ENCODE peak calls at places on chromosomes 2 and 18, in six cellular contexts. One of them, this sample, is unnamed.

GRCh38 chr2:34143149-34143548 is 544.0 kb upstream of the FAM98A start:
- DNase-seq in IMR-90: no peak
- DNase-seq in neuronal stem cell: no peak
- DNase-seq in H1: no peak
- DNase-seq in mesenchymal stem cell: no peak
- DNase-seq in mesendoderm: no peak
- DNase-seq in this sample: no peak

GRCh38 chr2:100106460-100106859 is 35.9 kb downstream of the AFF3 start:
- DNase-seq in IMR-90: peak; percentile 45
- DNase-seq in neuronal stem cell: no peak
- DNase-seq in H1: no peak
- DNase-seq in mesenchymal stem cell: peak; percentile 85
- DNase-seq in mesendoderm: peak; percentile 66
- DNase-seq in this sample: peak; percentile 37

GRCh38 chr18:3623769-3624545 is 174.0 kb downstream of the TGIF1 start:
- DNase-seq in IMR-90: peak; percentile 98
- DNase-seq in neuronal stem cell: peak; percentile 83
- DNase-seq in H1: no peak
- DNase-seq in mesenchymal stem cell: peak; percentile 98
- DNase-seq in mesendoderm: peak; percentile 98
- DNase-seq in this sample: peak; percentile 82

GRCh38 chr2:46970334-46971288 is 55.0 kb upstream of the MCFD2 start:
- DNase-seq in IMR-90: peak; percentile 53
- DNase-seq in neuronal stem cell: no peak
- DNase-seq in H1: no peak
- DNase-seq in mesenchymal stem cell: peak; percentile 32
- DNase-seq in mesendoderm: no peak
- DNase-seq in this sample: no peak

GRCh38 chr2:228681426-228681825 is 499.9 kb upstream of the SPHKAP start:
- DNase-seq in IMR-90: peak; percentile 49
- DNase-seq in neuronal stem cell: no peak
- DNase-seq in H1: no peak
- DNase-seq in mesenchymal stem cell: peak; percentile 62
- DNase-seq in mesendoderm: peak; percentile 68
- DNase-seq in this sample: peak; percentile 34

GRCh38 chr2:120763516-120763915 is 27.8 kb downstream of the GLI2 start:
- DNase-seq in IMR-90: no peak
- DNase-seq in neuronal stem cell: no peak
- DNase-seq in H1: no peak
- DNase-seq in mesenchymal stem cell: peak; percentile 37
- DNase-seq in mesendoderm: no peak
- DNase-seq in this sample: peak; percentile 27

GRCh38 chr18:12287684-12288405 is 20.2 kb upstream of the TUBB6 start:
- DNase-seq in IMR-90: peak; percentile 95
- DNase-seq in neuronal stem cell: no peak
- DNase-seq in H1: no peak
- DNase-seq in mesenchymal stem cell: peak; percentile 90
- DNase-seq in mesendoderm: peak; percentile 31
- DNase-seq in this sample: peak; percentile 60

GRCh38 chr2:67871696-67872320 is 191.0 kb downstream of the C1D start:
- DNase-seq in IMR-90: peak; percentile 61
- DNase-seq in neuronal stem cell: no peak
- DNase-seq in H1: no peak
- DNase-seq in mesenchymal stem cell: peak; percentile 86
- DNase-seq in mesendoderm: no peak
- DNase-seq in this sample: no peak

GRCh38 chr2:127697482-127698180 is 3.7 kb upstream of the SFT2D3 start:
- DNase-seq in IMR-90: no peak
- DNase-seq in neuronal stem cell: no peak
- DNase-seq in H1: no peak
- DNase-seq in mesenchymal stem cell: no peak
- DNase-seq in mesendoderm: no peak
- DNase-seq in this sample: no peak

GRCh38 chr2:10285191-10285577 is 17.5 kb upstream of the HPCAL1 start:
- DNase-seq in IMR-90: no peak
- DNase-seq in neuronal stem cell: no peak
- DNase-seq in H1: no peak
- DNase-seq in mesenchymal stem cell: no peak
- DNase-seq in mesendoderm: no peak
- DNase-seq in this sample: no peak

DNA sequence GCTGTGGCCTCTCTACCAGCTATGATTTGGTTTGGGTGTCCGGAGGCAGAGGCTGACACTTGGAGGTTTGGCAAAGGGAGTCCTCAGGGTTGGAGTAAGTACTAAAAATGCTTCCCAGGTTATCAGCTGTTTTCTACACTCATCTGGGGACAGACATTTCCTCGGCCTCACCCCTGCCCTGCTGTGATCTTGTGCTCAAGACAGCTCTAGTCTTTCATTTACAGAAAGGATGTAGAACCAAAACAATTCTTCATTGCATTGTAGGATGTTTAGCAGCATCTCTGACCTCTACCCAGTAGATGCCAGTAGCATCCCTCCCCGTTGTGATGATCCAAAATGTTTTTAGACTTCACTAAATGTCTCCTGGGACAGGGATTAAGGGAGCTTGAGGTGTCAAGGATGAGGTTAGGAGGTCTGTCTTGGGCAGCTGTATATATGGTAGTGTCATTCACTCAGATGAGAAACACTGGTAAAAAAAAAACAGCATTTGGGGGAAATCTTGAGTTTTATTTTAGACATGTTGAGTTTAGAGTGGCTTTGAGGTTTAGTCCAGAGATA is 26.6 kb downstream of the CD28 start:
- DNase-seq in IMR-90: no peak
- DNase-seq in neuronal stem cell: no peak
- DNase-seq in H1: no peak
- DNase-seq in mesenchymal stem cell: no peak
- DNase-seq in mesendoderm: no peak
- DNase-seq in this sample: no peak
- H2BK15ac ChIP-seq in IMR-90: no peak overlapping the region
- H2BK15ac ChIP-seq in neuronal stem cell: no peak overlapping the region
- H2BK15ac ChIP-seq in H1: no peak overlapping the region
- H2BK15ac ChIP-seq in mesenchymal stem cell: no peak overlapping the region
- H2BK15ac ChIP-seq in mesendoderm: no peak overlapping the region
- H2BK15ac ChIP-seq in this sample: no peak overlapping the region

GRCh38 chr18:23228102-23229051 is 93.1 kb downstream of the CABLES1 start:
- DNase-seq in IMR-90: peak; percentile 75
- DNase-seq in neuronal stem cell: no peak
- DNase-seq in H1: no peak
- DNase-seq in mesenchymal stem cell: peak; percentile 55
- DNase-seq in mesendoderm: peak; percentile 21
- DNase-seq in this sample: no peak

GRCh38 chr18:23226930-23227728 is 91.8 kb downstream of the CABLES1 start:
- DNase-seq in IMR-90: peak; percentile 94
- DNase-seq in neuronal stem cell: no peak
- DNase-seq in H1: no peak
- DNase-seq in mesenchymal stem cell: peak; percentile 96
- DNase-seq in mesendoderm: no peak
- DNase-seq in this sample: no peak

GRCh38 chr18:23225518-23225917 is 90.2 kb downstream of the CABLES1 start:
- DNase-seq in IMR-90: peak; percentile 97
- DNase-seq in neuronal stem cell: no peak
- DNase-seq in H1: no peak
- DNase-seq in mesenchymal stem cell: peak; percentile 97
- DNase-seq in mesendoderm: no peak
- DNase-seq in this sample: no peak

GRCh38 chr18:23227729-23228075 is 92.4 kb downstream of the CABLES1 start:
- DNase-seq in IMR-90: no peak
- DNase-seq in neuronal stem cell: no peak
- DNase-seq in H1: no peak
- DNase-seq in mesenchymal stem cell: no peak
- DNase-seq in mesendoderm: no peak
- DNase-seq in this sample: no peak

GRCh38 chr18:23226386-23226785 is 91.1 kb downstream of the CABLES1 start:
- DNase-seq in IMR-90: peak; percentile 61
- DNase-seq in neuronal stem cell: no peak
- DNase-seq in H1: no peak
- DNase-seq in mesenchymal stem cell: peak; percentile 57
- DNase-seq in mesendoderm: no peak
- DNase-seq in this sample: no peak
- H2BK15ac ChIP-seq in IMR-90: peak overlapping the region; percentile 21
- H2BK15ac ChIP-seq in neuronal stem cell: no peak overlapping the region
- H2BK15ac ChIP-seq in H1: no peak overlapping the region
- H2BK15ac ChIP-seq in mesenchymal stem cell: no peak overlapping the region
- H2BK15ac ChIP-seq in mesendoderm: no peak overlapping the region
- H2BK15ac ChIP-seq in this sample: no peak overlapping the region

DNA sequence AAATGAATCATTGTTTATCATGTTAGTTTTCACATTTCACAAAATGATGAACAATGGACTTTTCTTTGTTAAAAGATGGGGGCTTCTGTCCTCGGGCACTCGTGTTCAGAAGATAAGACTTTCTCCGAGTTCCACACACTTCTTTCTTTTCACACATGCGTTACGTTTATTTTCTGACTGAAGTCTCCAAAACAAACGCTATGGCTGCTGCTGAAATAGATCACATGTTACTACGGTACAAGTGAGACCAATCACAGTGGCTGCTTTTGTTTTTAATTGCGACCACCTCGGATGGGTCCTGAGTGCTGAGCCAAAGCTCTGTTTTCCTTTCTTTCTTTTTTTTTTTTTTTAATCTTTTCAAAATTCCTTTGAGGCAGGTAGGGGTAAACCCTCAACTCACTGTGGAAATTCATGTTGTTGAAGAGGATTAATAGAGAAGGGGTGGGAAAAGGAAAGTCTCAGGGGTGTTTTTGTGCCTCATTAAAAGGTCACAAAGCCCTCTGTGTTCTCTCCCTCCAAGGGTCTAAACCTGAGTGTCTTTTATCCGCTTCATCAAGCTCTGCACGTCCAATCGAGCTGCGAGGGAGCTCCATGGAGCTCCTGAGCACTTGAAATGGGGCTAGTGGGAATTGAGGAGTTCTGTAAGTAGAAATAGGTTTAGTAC is 48.2 kb downstream of the ARL4C start:
- DNase-seq in IMR-90: no peak
- DNase-seq in neuronal stem cell: peak; percentile 92
- DNase-seq in H1: no peak
- DNase-seq in mesenchymal stem cell: peak; percentile 26
- DNase-seq in mesendoderm: no peak
- DNase-seq in this sample: no peak
- H2BK15ac ChIP-seq in IMR-90: peak overlapping the region; percentile 23
- H2BK15ac ChIP-seq in neuronal stem cell: no peak overlapping the region
- H2BK15ac ChIP-seq in H1: no peak overlapping the region
- H2BK15ac ChIP-seq in mesenchymal stem cell: no peak overlapping the region
- H2BK15ac ChIP-seq in mesendoderm: no peak overlapping the region
- H2BK15ac ChIP-seq in this sample: no peak overlapping the region

GRCh38 chr18:26304511-26304910 is 78.3 kb downstream of the TAF4B start:
- DNase-seq in IMR-90: no peak
- DNase-seq in neuronal stem cell: no peak
- DNase-seq in H1: no peak
- DNase-seq in mesenchymal stem cell: no peak
- DNase-seq in mesendoderm: peak; percentile 76
- DNase-seq in this sample: no peak

GRCh38 chr18:26312196-26312595 is 86.0 kb downstream of the TAF4B start:
- DNase-seq in IMR-90: no peak
- DNase-seq in neuronal stem cell: peak; percentile 8
- DNase-seq in H1: no peak
- DNase-seq in mesenchymal stem cell: no peak
- DNase-seq in mesendoderm: peak; percentile 86
- DNase-seq in this sample: no peak

GRCh38 chr18:26307161-26307773 is 81.0 kb downstream of the TAF4B start:
- DNase-seq in IMR-90: peak; percentile 63
- DNase-seq in neuronal stem cell: peak; percentile 37
- DNase-seq in H1: no peak
- DNase-seq in mesenchymal stem cell: peak; percentile 59
- DNase-seq in mesendoderm: peak; percentile 65
- DNase-seq in this sample: no peak

DNA sequence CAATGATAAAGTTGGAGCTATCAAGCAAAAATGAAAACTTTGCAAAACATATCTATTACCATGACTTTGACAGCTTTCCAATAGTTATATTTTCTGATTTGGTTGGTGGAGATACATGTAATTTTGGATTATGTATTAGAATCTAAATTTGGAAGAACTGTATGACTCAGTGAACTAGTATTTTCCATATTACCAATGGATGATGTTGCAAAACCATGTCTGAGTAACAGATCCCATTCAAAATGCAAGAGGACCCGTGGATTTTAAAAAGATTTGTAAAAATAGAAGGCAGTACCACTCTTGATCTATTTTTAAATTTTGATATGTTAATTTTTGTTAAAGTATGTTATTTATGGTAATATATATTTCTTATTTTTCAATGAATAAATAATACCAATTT is 83.0 kb downstream of the TAF4B start:
- DNase-seq in IMR-90: peak; percentile 60
- DNase-seq in neuronal stem cell: no peak
- DNase-seq in H1: no peak
- DNase-seq in mesenchymal stem cell: peak; percentile 36
- DNase-seq in mesendoderm: no peak
- DNase-seq in this sample: no peak
- H2BK15ac ChIP-seq in IMR-90: no peak overlapping the region
- H2BK15ac ChIP-seq in neuronal stem cell: no peak overlapping the region
- H2BK15ac ChIP-seq in H1: no peak overlapping the region
- H2BK15ac ChIP-seq in mesenchymal stem cell: no peak overlapping the region
- H2BK15ac ChIP-seq in mesendoderm: no peak overlapping the region
- H2BK15ac ChIP-seq in this sample: no peak overlapping the region

GRCh38 chr2:118535171-118535817 is 312.2 kb downstream of the EN1 start:
- DNase-seq in IMR-90: no peak
- DNase-seq in neuronal stem cell: no peak
- DNase-seq in H1: no peak
- DNase-seq in mesenchymal stem cell: no peak
- DNase-seq in mesendoderm: peak; percentile 40
- DNase-seq in this sample: no peak

GRCh38 chr2:118536306-118536705 is 311.1 kb downstream of the EN1 start:
- DNase-seq in IMR-90: no peak
- DNase-seq in neuronal stem cell: no peak
- DNase-seq in H1: no peak
- DNase-seq in mesenchymal stem cell: no peak
- DNase-seq in mesendoderm: no peak
- DNase-seq in this sample: no peak

GRCh38 chr2:118535818-118536212 is 311.6 kb downstream of the EN1 start:
- DNase-seq in IMR-90: no peak
- DNase-seq in neuronal stem cell: no peak
- DNase-seq in H1: no peak
- DNase-seq in mesenchymal stem cell: no peak
- DNase-seq in mesendoderm: no peak
- DNase-seq in this sample: no peak

GRCh38 chr2:118539290-118539689 is 308.2 kb downstream of the EN1 start:
- DNase-seq in IMR-90: peak; percentile 34
- DNase-seq in neuronal stem cell: no peak
- DNase-seq in H1: peak; percentile 10
- DNase-seq in mesenchymal stem cell: no peak
- DNase-seq in mesendoderm: peak; percentile 53
- DNase-seq in this sample: peak; percentile 57
- H2BK15ac ChIP-seq in IMR-90: no peak overlapping the region
- H2BK15ac ChIP-seq in neuronal stem cell: no peak overlapping the region
- H2BK15ac ChIP-seq in H1: no peak overlapping the region
- H2BK15ac ChIP-seq in mesenchymal stem cell: no peak overlapping the region
- H2BK15ac ChIP-seq in mesendoderm: no peak overlapping the region
- H2BK15ac ChIP-seq in this sample: no peak overlapping the region